ENCODE peak calls at places on chromosome 11, in six cellular contexts. One of them, this sample, is unnamed.

GRCh38 chr11:57764527-57764926 is 2.9 kb downstream of the CTNND1 start:
- DNase-seq in DND-41: no peak
- DNase-seq in OCI-LY7: no peak
- DNase-seq in ovary: no peak
- DNase-seq in body of pancreas: no peak
- DNase-seq in CD8-positive, alpha-beta memory T cell: no peak
- DNase-seq in this sample: no peak

GRCh38 chr11:1371026-1371325 is 18.8 kb upstream of the BRSK2 start:
- DNase-seq in ovary: no peak
- DNase-seq in DND-41: no peak
- DNase-seq in body of pancreas: no peak
- DNase-seq in OCI-LY7: no peak
- DNase-seq in CD8-positive, alpha-beta memory T cell: peak; percentile 36
- DNase-seq in this sample: no peak

GRCh38 chr11:68266121-68266891 is 5.5 kb downstream of the C11orf24 start:
- DNase-seq in DND-41: no peak
- DNase-seq in CD8-positive, alpha-beta memory T cell: no peak
- DNase-seq in OCI-LY7: peak; percentile 94
- DNase-seq in body of pancreas: no peak
- DNase-seq in ovary: no peak
- DNase-seq in this sample: peak; percentile 80

GRCh38 chr11:43746670-43747069 is 66.1 kb downstream of the HSD17B12 start:
- DNase-seq in DND-41: no peak
- DNase-seq in ovary: no peak
- DNase-seq in CD8-positive, alpha-beta memory T cell: no peak
- DNase-seq in body of pancreas: no peak
- DNase-seq in OCI-LY7: no peak
- DNase-seq in this sample: no peak

GRCh38 chr11:117657801-117658200 is 139.2 kb downstream of the DSCAML1 start:
- DNase-seq in CD8-positive, alpha-beta memory T cell: no peak
- DNase-seq in OCI-LY7: no peak
- DNase-seq in DND-41: no peak
- DNase-seq in ovary: no peak
- DNase-seq in body of pancreas: no peak
- DNase-seq in this sample: no peak

GRCh38 chr11:13970986-13971385 is 8.5 kb downstream of the SPON1 start:
- DNase-seq in body of pancreas: no peak
- DNase-seq in OCI-LY7: peak; percentile 44
- DNase-seq in ovary: no peak
- DNase-seq in DND-41: no peak
- DNase-seq in CD8-positive, alpha-beta memory T cell: no peak
- DNase-seq in this sample: peak; percentile 49

GRCh38 chr11:46249103-46249942 is 28.1 kb upstream of the CREB3L1 start:
- DNase-seq in ovary: no peak
- DNase-seq in OCI-LY7: no peak
- DNase-seq in DND-41: no peak
- DNase-seq in CD8-positive, alpha-beta memory T cell: no peak
- DNase-seq in body of pancreas: no peak
- DNase-seq in this sample: peak; percentile 52

GRCh38 chr11:65436412-65437032 is 13.9 kb downstream of the NEAT1 start:
- DNase-seq in OCI-LY7: no peak
- DNase-seq in DND-41: no peak
- DNase-seq in ovary: no peak
- DNase-seq in body of pancreas: no peak
- DNase-seq in CD8-positive, alpha-beta memory T cell: peak; percentile 11
- DNase-seq in this sample: peak; percentile 40

GRCh38 chr11:70016666-70017347 is 61.3 kb upstream of the ANO1 start:
- DNase-seq in OCI-LY7: no peak
- DNase-seq in DND-41: no peak
- DNase-seq in body of pancreas: no peak
- DNase-seq in ovary: no peak
- DNase-seq in CD8-positive, alpha-beta memory T cell: no peak
- DNase-seq in this sample: no peak

GRCh38 chr11:3130269-3131071 is 34.6 kb downstream of the OSBPL5 start:
- DNase-seq in ovary: peak; percentile 38
- DNase-seq in CD8-positive, alpha-beta memory T cell: peak; percentile 39
- DNase-seq in OCI-LY7: no peak
- DNase-seq in body of pancreas: peak; percentile 89
- DNase-seq in DND-41: no peak
- DNase-seq in this sample: no peak

GRCh38 chr11:93844568-93844967 is 5.8 kb downstream of the VSTM5 start:
- DNase-seq in CD8-positive, alpha-beta memory T cell: no peak
- DNase-seq in body of pancreas: no peak
- DNase-seq in OCI-LY7: no peak
- DNase-seq in ovary: no peak
- DNase-seq in DND-41: no peak
- DNase-seq in this sample: peak; percentile 54

GRCh38 chr11:71396548-71397123 is 51.6 kb downstream of the DHCR7 start:
- DNase-seq in OCI-LY7: no peak
- DNase-seq in body of pancreas: no peak
- DNase-seq in ovary: no peak
- DNase-seq in DND-41: peak; percentile 69
- DNase-seq in CD8-positive, alpha-beta memory T cell: no peak
- DNase-seq in this sample: no peak

GRCh38 chr11:93330446-93330984 is at the start of gene DEUP1:
- DNase-seq in CD8-positive, alpha-beta memory T cell: no peak
- DNase-seq in DND-41: no peak
- DNase-seq in ovary: peak; percentile 56
- DNase-seq in OCI-LY7: no peak
- DNase-seq in body of pancreas: peak; percentile 63
- DNase-seq in this sample: no peak

GRCh38 chr11:83681045-83681781 is 395.0 kb upstream of the CCDC90B start:
- DNase-seq in OCI-LY7: peak; percentile 7
- DNase-seq in CD8-positive, alpha-beta memory T cell: no peak
- DNase-seq in body of pancreas: no peak
- DNase-seq in DND-41: no peak
- DNase-seq in ovary: no peak
- DNase-seq in this sample: peak; percentile 88

GRCh38 chr11:129999407-129999806 is 3.2 kb downstream of the PRDM10 start:
- DNase-seq in ovary: no peak
- DNase-seq in DND-41: no peak
- DNase-seq in body of pancreas: no peak
- DNase-seq in OCI-LY7: no peak
- DNase-seq in CD8-positive, alpha-beta memory T cell: no peak
- DNase-seq in this sample: no peak

GRCh38 chr11:36309779-36310178 is 13.7 kb downstream of the PRR5L start:
- DNase-seq in body of pancreas: no peak
- DNase-seq in OCI-LY7: no peak
- DNase-seq in CD8-positive, alpha-beta memory T cell: no peak
- DNase-seq in ovary: no peak
- DNase-seq in DND-41: no peak
- DNase-seq in this sample: no peak

GRCh38 chr11:27058456-27058855 is 17.8 kb downstream of the BBOX1 start:
- DNase-seq in ovary: no peak
- DNase-seq in DND-41: no peak
- DNase-seq in OCI-LY7: no peak
- DNase-seq in body of pancreas: no peak
- DNase-seq in CD8-positive, alpha-beta memory T cell: no peak
- DNase-seq in this sample: no peak

GRCh38 chr11:128399186-128399585 is 188.2 kb downstream of the ETS1 start:
- DNase-seq in ovary: no peak
- DNase-seq in OCI-LY7: peak; percentile 45
- DNase-seq in DND-41: no peak
- DNase-seq in CD8-positive, alpha-beta memory T cell: no peak
- DNase-seq in body of pancreas: no peak
- DNase-seq in this sample: peak; percentile 57

GRCh38 chr11:14110629-14111028 is 148.1 kb downstream of the SPON1 start:
- DNase-seq in DND-41: no peak
- DNase-seq in CD8-positive, alpha-beta memory T cell: no peak
- DNase-seq in ovary: no peak
- DNase-seq in OCI-LY7: no peak
- DNase-seq in body of pancreas: no peak
- DNase-seq in this sample: no peak

GRCh38 chr11:70502677-70503076 is 104.3 kb downstream of the CTTN start:
- DNase-seq in DND-41: no peak
- DNase-seq in OCI-LY7: no peak
- DNase-seq in ovary: no peak
- DNase-seq in body of pancreas: no peak
- DNase-seq in CD8-positive, alpha-beta memory T cell: peak; percentile 21
- DNase-seq in this sample: no peak

GRCh38 chr11:86288776-86289507 is 13.1 kb upstream of the HIKESHI start:
- DNase-seq in body of pancreas: no peak
- DNase-seq in DND-41: no peak
- DNase-seq in CD8-positive, alpha-beta memory T cell: no peak
- DNase-seq in OCI-LY7: no peak
- DNase-seq in ovary: no peak
- DNase-seq in this sample: peak; percentile 69

GRCh38 chr11:27926469-27926868 is 181.5 kb downstream of the KIF18A start:
- DNase-seq in DND-41: no peak
- DNase-seq in OCI-LY7: no peak
- DNase-seq in CD8-positive, alpha-beta memory T cell: no peak
- DNase-seq in body of pancreas: no peak
- DNase-seq in ovary: no peak
- DNase-seq in this sample: peak; percentile 27

GRCh38 chr11:35040221-35040942 is 98.6 kb upstream of the CD44 start:
- DNase-seq in body of pancreas: peak; percentile 68
- DNase-seq in DND-41: no peak
- DNase-seq in CD8-positive, alpha-beta memory T cell: peak; percentile 87
- DNase-seq in OCI-LY7: no peak
- DNase-seq in ovary: no peak
- DNase-seq in this sample: peak; percentile 54

GRCh38 chr11:75562836-75563484 is 907 bp downstream of the SERPINH1 start:
- DNase-seq in OCI-LY7: no peak
- DNase-seq in ovary: no peak
- DNase-seq in DND-41: no peak
- DNase-seq in CD8-positive, alpha-beta memory T cell: no peak
- DNase-seq in body of pancreas: no peak
- DNase-seq in this sample: peak; percentile 52
- H3K4me1 ChIP-seq in OCI-LY7: no peaks in the 10 kb centered on the region
- H3K4me1 ChIP-seq in ovary: peaks cover 34% of the 10 kb centered on the region
- H3K4me1 ChIP-seq in DND-41: peaks cover 29% of the 10 kb centered on the region
- H3K4me1 ChIP-seq in CD8-positive, alpha-beta memory T cell: peaks cover 27% of the 10 kb centered on the region
- H3K4me1 ChIP-seq in body of pancreas: peaks cover 44% of the 10 kb centered on the region
- H3K4me1 ChIP-seq in this sample: peaks cover 16% of the 10 kb centered on the region

GRCh38 chr11:63766501-63767270 is 1.9 kb downstream of the ZFTA start:
- DNase-seq in CD8-positive, alpha-beta memory T cell: no peak
- DNase-seq in ovary: peak; percentile 60
- DNase-seq in DND-41: no peak
- DNase-seq in body of pancreas: no peak
- DNase-seq in OCI-LY7: no peak
- DNase-seq in this sample: peak; percentile 31

GRCh38 chr11:63767415-63768231 is 952 bp downstream of the ZFTA start:
- DNase-seq in body of pancreas: peak; percentile 60
- DNase-seq in ovary: peak; percentile 75
- DNase-seq in OCI-LY7: peak; percentile 69
- DNase-seq in CD8-positive, alpha-beta memory T cell: peak; percentile 55
- DNase-seq in DND-41: peak; percentile 64
- DNase-seq in this sample: peak; percentile 71

GRCh38 chr11:63769719-63770443 is 1.3 kb upstream of the ZFTA start:
- DNase-seq in ovary: no peak
- DNase-seq in DND-41: peak; percentile 74
- DNase-seq in OCI-LY7: no peak
- DNase-seq in CD8-positive, alpha-beta memory T cell: no peak
- DNase-seq in body of pancreas: peak; percentile 20
- DNase-seq in this sample: peak; percentile 37

GRCh38 chr11:63769044-63769718 is 606 bp upstream of the ZFTA start:
- DNase-seq in CD8-positive, alpha-beta memory T cell: peak; percentile 59
- DNase-seq in ovary: peak; percentile 69
- DNase-seq in DND-41: peak; percentile 59
- DNase-seq in OCI-LY7: peak; percentile 55
- DNase-seq in body of pancreas: peak; percentile 40
- DNase-seq in this sample: peak; percentile 60

DNA sequence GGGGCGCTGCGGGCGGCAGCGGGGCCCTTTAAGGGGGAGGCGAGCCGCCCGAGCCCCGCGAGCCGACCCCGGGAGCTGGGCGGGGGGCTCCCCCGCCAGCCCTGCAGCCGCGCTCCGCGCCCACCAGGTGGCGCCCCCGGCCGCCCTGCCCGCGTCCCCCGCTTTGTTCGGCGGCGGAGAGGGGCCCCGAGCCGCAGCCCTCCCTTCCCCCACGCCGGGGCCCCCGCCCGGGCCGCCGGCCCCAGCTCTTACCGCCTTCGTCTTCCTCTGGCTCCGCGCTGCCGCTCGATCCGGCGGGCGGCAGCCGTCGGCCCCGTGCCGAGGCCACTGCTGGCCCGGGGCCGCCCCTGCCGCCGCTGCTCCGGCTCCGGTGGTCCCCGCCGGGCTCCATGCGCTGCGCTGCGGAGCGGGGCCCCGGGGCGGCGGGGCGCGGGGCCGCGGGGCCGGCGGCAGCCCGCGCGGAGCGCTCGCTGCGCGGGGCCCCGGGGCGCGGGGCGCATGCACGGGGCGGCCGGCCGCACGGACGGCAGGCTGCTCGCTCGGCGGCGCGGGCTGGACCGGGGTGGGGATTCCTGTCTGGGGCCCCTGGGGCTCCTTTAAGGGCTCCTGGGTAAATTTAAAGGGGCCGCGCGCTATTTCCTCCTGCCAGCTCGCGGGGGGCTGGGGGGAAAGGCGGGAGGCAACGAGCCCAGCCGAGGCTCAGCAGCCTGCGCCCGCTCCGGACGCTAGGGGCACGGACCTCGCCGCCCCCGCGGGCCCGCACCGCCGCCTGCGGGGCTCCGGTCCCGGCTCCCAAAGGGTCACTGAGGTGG is at the start of gene ZFTA:
- DNase-seq in body of pancreas: peak; percentile 72
- DNase-seq in DND-41: peak; percentile 75
- DNase-seq in CD8-positive, alpha-beta memory T cell: peak; percentile 76
- DNase-seq in ovary: peak; percentile 84
- DNase-seq in OCI-LY7: peak; percentile 84
- DNase-seq in this sample: peak; percentile 84
- H3K4me1 ChIP-seq in body of pancreas: peaks cover 46% of the 10 kb centered on the region
- H3K4me1 ChIP-seq in DND-41: peaks cover 40% of the 10 kb centered on the region
- H3K4me1 ChIP-seq in CD8-positive, alpha-beta memory T cell: peaks cover 8% of the 10 kb centered on the region
- H3K4me1 ChIP-seq in ovary: peaks cover 19% of the 10 kb centered on the region
- H3K4me1 ChIP-seq in OCI-LY7: peaks cover 20% of the 10 kb centered on the region
- H3K4me1 ChIP-seq in this sample: peaks cover 20% of the 10 kb centered on the region

GRCh38 chr11:12846766-12847615 is 162.1 kb upstream of the RASSF10 start:
- DNase-seq in ovary: no peak
- DNase-seq in body of pancreas: no peak
- DNase-seq in OCI-LY7: peak; percentile 64
- DNase-seq in DND-41: peak; percentile 72
- DNase-seq in CD8-positive, alpha-beta memory T cell: no peak
- DNase-seq in this sample: no peak
- H3K4me1 ChIP-seq in ovary: peaks cover 19% of the 10 kb centered on the region
- H3K4me1 ChIP-seq in body of pancreas: peaks cover 66% of the 10 kb centered on the region
- H3K4me1 ChIP-seq in OCI-LY7: peaks cover 68% of the 10 kb centered on the region
- H3K4me1 ChIP-seq in DND-41: peaks cover 44% of the 10 kb centered on the region
- H3K4me1 ChIP-seq in CD8-positive, alpha-beta memory T cell: no peaks in the 10 kb centered on the region
- H3K4me1 ChIP-seq in this sample: peaks cover 5% of the 10 kb centered on the region

GRCh38 chr11:111735262-111736116 is 30.7 kb downstream of the PPP2R1B start:
- DNase-seq in OCI-LY7: no peak
- DNase-seq in CD8-positive, alpha-beta memory T cell: no peak
- DNase-seq in body of pancreas: peak; percentile 68
- DNase-seq in DND-41: no peak
- DNase-seq in ovary: peak; percentile 84
- DNase-seq in this sample: peak; percentile 81

GRCh38 chr11:111734383-111735261 is 31.6 kb downstream of the PPP2R1B start:
- DNase-seq in ovary: peak; percentile 55
- DNase-seq in DND-41: no peak
- DNase-seq in OCI-LY7: no peak
- DNase-seq in CD8-positive, alpha-beta memory T cell: no peak
- DNase-seq in body of pancreas: no peak
- DNase-seq in this sample: no peak

GRCh38 chr11:111736621-111737055 is 29.6 kb downstream of the PPP2R1B start:
- DNase-seq in CD8-positive, alpha-beta memory T cell: no peak
- DNase-seq in ovary: no peak
- DNase-seq in body of pancreas: no peak
- DNase-seq in OCI-LY7: no peak
- DNase-seq in DND-41: no peak
- DNase-seq in this sample: no peak

GRCh38 chr11:111737180-111737876 is 28.9 kb downstream of the PPP2R1B start:
- DNase-seq in ovary: peak; percentile 47
- DNase-seq in CD8-positive, alpha-beta memory T cell: no peak
- DNase-seq in body of pancreas: no peak
- DNase-seq in OCI-LY7: no peak
- DNase-seq in DND-41: no peak
- DNase-seq in this sample: no peak

GRCh38 chr11:111736191-111736590 is 30.0 kb downstream of the PPP2R1B start:
- DNase-seq in body of pancreas: no peak
- DNase-seq in ovary: peak; percentile 55
- DNase-seq in DND-41: no peak
- DNase-seq in OCI-LY7: no peak
- DNase-seq in CD8-positive, alpha-beta memory T cell: no peak
- DNase-seq in this sample: no peak
- H3K4me1 ChIP-seq in body of pancreas: peaks cover 65% of the 10 kb centered on the region
- H3K4me1 ChIP-seq in ovary: peaks cover 56% of the 10 kb centered on the region
- H3K4me1 ChIP-seq in DND-41: no peaks in the 10 kb centered on the region
- H3K4me1 ChIP-seq in OCI-LY7: no peaks in the 10 kb centered on the region
- H3K4me1 ChIP-seq in CD8-positive, alpha-beta memory T cell: no peaks in the 10 kb centered on the region
- H3K4me1 ChIP-seq in this sample: no peaks in the 10 kb centered on the region